ENCODE peak calls at places on chromosomes 1 and 21, in seven cellular contexts. C is nucleus accumbens; X is GM23248; J is adrenal gland; H is stimulated activated CD4-positive, alpha-beta T cell treated with anti-CD3 and anti-CD28 coated beads, Interleukin-4, amount 100 ng/mL, for 48 hours; G is aorta; D is foreskin fibroblast. O is an unnamed sample.

GRCh38 chr1:37794372-37795339 is 1.0 kb downstream of the MANEAL start:
- DNase-seq in C (no peak), X (no peak), J (no peak), H (no peak), G (no peak), D (no peak), O (no peak)

GRCh38 chr1:183467687-183468086 is 4.6 kb upstream of the SMG7 start:
- DNase-seq in C (no peak), X (peak; percentile 24), J (no peak), H (no peak), G (no peak), D (no peak), O (no peak)

GRCh38 chr1:178934574-178934945 is 63.7 kb upstream of the ANGPTL1 start:
- DNase-seq in C (no peak), X (no peak), J (no peak), H (no peak), G (no peak), D (no peak), O (no peak)

GRCh38 chr1:44090409-44091252 is 28.0 kb upstream of the KLF17 start:
- DNase-seq in C (no peak), X (no peak), J (no peak), H (no peak), G (no peak), D (no peak), O (no peak)

GRCh38 chr1:209659909-209660308 is 7.7 kb upstream of the LAMB3 start:
- DNase-seq in C (no peak), X (no peak), J (peak; percentile 31), H (no peak), G (no peak), D (no peak), O (no peak)

GRCh38 chr21:42056996-42057689 is 14.0 kb upstream of the UMODL1 start:
- DNase-seq in C (no peak), X (peak; percentile 89), J (no peak), H (no peak), G (peak; percentile 89), D (peak; percentile 40), O (no peak)

GRCh38 chr1:154988053-154988954 is 5.1 kb upstream of the LENEP start:
- DNase-seq in C (no peak), X (no peak), J (no peak), H (no peak), G (peak; percentile 39), D (no peak), O (no peak)

GRCh38 chr1:7418442-7419080 is 352.5 kb upstream of the VAMP3 start:
- DNase-seq in C (no peak), X (no peak), J (no peak), H (no peak), G (peak; percentile 21), D (no peak), O (no peak)

GRCh38 chr1:3423245-3423829 is 31.1 kb upstream of the ARHGEF16 start:
- DNase-seq in C (peak; percentile 55), X (no peak), J (no peak), H (no peak), G (peak; percentile 90), D (no peak), O (peak; percentile 66)

GRCh38 chr1:27418326-27418761 is 25.9 kb downstream of the GPR3 start:
- DNase-seq in C (peak; percentile 73), X (peak; percentile 97), J (peak; percentile 89), H (peak; percentile 33), G (peak; percentile 86), D (peak; percentile 95), O (peak; percentile 56)

O was measured in substantia nigra.